ENCODE peak calls at places on chromosomes 1 and 21, in seven cellular contexts. W is fibroblast of lung; L is lower lobe of right lung; G is HCT116; D is CD8-positive, alpha-beta T cell; I is epithelial cell of proximal tubule; V is hepatocyte. N is an unnamed sample.

GRCh38 chr1:26999440-26999987 is 6.0 kb downstream of the TRNP1 start:
- DNase-seq in D (no peak), L (peak; percentile 70), W (peak; percentile 98), I (peak; percentile 89), V (peak; percentile 86), G (peak; percentile 83), N (peak; percentile 99)

GRCh38 chr21:46422636-46423241 is 36.0 kb upstream of the DIP2A start:
- DNase-seq in D (no peak), W (no peak), G (no peak), V (no peak), I (no peak), L (no peak), N (no peak)

GRCh38 chr1:116853680-116854191 is 56.0 kb upstream of the PTGFRN start:
- DNase-seq in V (peak; percentile 89), D (no peak), W (peak; percentile 96), L (no peak), I (peak; percentile 87), G (peak; percentile 42), N (no peak)

GRCh38 chr21:41369915-41370839 is 8.3 kb downstream of the MX2 start:
- DNase-seq in V (no peak), W (no peak), I (no peak), G (no peak), D (no peak), L (no peak), N (no peak)

GRCh38 chr1:232600430-232601258 is 29.3 kb downstream of the SIPA1L2 start:
- DNase-seq in V (no peak), L (no peak), W (peak; percentile 71), D (no peak), G (no peak), I (no peak), N (no peak)

GRCh38 chr1:29183287-29183686 is 1.6 kb upstream of the SRSF4 start:
- DNase-seq in V (no peak), D (no peak), L (no peak), I (no peak), W (no peak), G (no peak), N (no peak)

GRCh38 chr1:191099696-191100095 is 622.0 kb upstream of the BRINP3 start:
- DNase-seq in G (no peak), L (no peak), I (no peak), V (no peak), W (no peak), D (no peak), N (no peak)

GRCh38 chr1:151408891-151409290 is 9.5 kb downstream of the PSMB4 start:
- DNase-seq in D (no peak), W (peak; percentile 9), V (no peak), I (no peak), L (no peak), G (no peak), N (no peak)

GRCh38 chr1:15089244-15089992 is 64.1 kb upstream of the TMEM51 start:
- DNase-seq in D (no peak), G (no peak), W (no peak), L (peak; percentile 54), I (no peak), V (peak; percentile 37), N (no peak)

GRCh38 chr1:55547441-55547840 is 332.3 kb upstream of the USP24 start:
- DNase-seq in I (no peak), L (no peak), G (no peak), V (peak; percentile 28), W (no peak), D (no peak), N (no peak)

GRCh38 chr1:160748182-160748876 is 9.3 kb downstream of the SLAMF7 start:
- DNase-seq in W (peak; percentile 25), G (no peak), V (no peak), D (no peak), L (no peak), I (no peak), N (peak; percentile 33)

GRCh38 chr1:115052454-115053083 is 22.9 kb downstream of the TSHB start:
- DNase-seq in W (peak; percentile 36), I (peak; percentile 22), G (peak; percentile 62), L (no peak), V (peak; percentile 81), D (peak; percentile 22), N (peak; percentile 76)

GRCh38 chr1:234611153-234611798 is 1.3 kb upstream of the IRF2BP2 start:
- DNase-seq in V (no peak), G (peak; percentile 77), W (peak; percentile 90), D (peak; percentile 55), I (no peak), L (no peak), N (peak; percentile 92)

GRCh38 chr1:234612352-234613127 is 2.6 kb upstream of the IRF2BP2 start:
- DNase-seq in D (peak; percentile 54), I (peak; percentile 97), G (peak; percentile 97), V (peak; percentile 97), L (peak; percentile 91), W (peak; percentile 99), N (peak; percentile 99)

GRCh38 chr1:234613992-234614584 is 4.1 kb upstream of the IRF2BP2 start:
- DNase-seq in L (no peak), G (no peak), D (no peak), V (no peak), I (no peak), W (peak; percentile 62), N (no peak)

GRCh38 chr1:234611799-234612351 is 1.9 kb upstream of the IRF2BP2 start:
- DNase-seq in W (no peak), G (no peak), V (peak; percentile 72), D (peak; percentile 18), I (no peak), L (peak; percentile 71), N (no peak)

DNA sequence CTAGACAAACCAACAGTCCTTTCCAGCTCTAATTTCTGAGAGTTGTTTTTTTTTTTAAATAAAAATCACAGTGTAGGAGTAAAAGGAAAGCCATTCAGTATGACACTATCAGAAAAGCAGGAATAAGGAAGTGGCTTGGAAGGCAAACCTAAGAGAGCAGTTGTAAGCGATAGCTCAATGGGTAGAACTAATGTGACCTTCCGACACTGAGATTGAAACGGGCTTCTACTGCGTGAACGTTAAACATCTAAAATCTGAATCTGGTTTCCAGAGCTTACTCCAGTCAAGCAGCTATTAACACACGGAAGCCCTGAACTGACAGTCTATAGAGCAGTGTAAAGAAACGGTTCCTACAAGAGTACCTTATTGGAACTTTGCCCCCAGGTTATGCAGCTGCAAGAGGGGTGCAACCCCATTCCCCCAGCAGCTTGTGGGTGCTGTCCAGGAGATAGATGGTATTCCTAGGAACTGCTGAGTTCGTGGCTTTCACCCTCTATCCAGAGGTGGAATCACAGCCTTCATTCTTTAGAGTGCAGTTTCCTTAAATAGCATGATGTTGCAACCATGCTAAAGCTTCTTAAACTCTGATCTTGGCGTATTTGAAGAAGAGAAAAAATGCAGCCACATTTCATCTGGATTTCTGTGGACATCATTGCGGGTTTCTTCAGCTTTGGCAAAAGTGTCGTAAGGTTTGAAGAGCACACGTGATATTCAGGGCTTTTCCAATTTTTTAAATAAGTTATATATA is 3.3 kb upstream of the IRF2BP2 start:
- DNase-seq in I (no peak), L (no peak), D (no peak), G (no peak), W (peak; percentile 83), V (peak; percentile 66), N (no peak)
- H3K4me3 ChIP-seq in I (peak overlapping the region; percentile 32), L (peak overlapping the region; percentile 60), D (peak overlapping the region; percentile 78), G (no peak overlapping the region), W (peak overlapping the region; percentile 9), V (no peak overlapping the region), N (no peak overlapping the region)

DNA sequence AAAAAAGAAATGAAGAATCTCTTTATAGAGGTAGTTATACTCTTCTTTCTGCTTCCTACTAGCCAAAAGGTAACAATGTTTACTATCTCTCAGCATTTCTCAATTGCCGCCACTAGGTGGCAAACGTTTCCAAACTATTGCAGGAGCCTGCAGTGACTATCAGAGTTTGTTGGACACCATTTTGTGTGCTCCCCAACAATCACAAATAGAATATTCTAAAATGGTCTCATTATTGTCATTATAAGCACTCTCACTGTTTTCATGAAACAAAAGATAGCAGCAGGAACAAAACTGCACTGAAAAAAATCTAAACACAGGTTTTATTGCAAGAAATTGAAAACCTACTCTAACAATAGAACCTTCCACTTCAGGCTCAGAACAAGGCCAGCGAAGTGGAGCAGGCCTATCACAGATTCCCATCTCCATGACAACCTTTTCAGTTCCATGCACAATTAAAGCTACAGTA is 83.9 kb upstream of the PLPPR4 start:
- DNase-seq in V (peak; percentile 82), L (no peak), W (peak; percentile 74), D (peak; percentile 13), I (peak; percentile 38), G (peak; percentile 79), N (peak; percentile 88)
- H3K4me3 ChIP-seq in V (no peak overlapping the region), L (no peak overlapping the region), W (no peak overlapping the region), D (no peak overlapping the region), I (no peak overlapping the region), G (no peak overlapping the region), N (no peak overlapping the region)

GRCh38 chr1:218394989-218395388 is 49.9 kb downstream of the TGFB2 start:
- DNase-seq in W (no peak), D (no peak), L (no peak), V (no peak), I (no peak), G (no peak), N (no peak)
- H3K4me3 ChIP-seq in W (no peak overlapping the region), D (no peak overlapping the region), L (no peak overlapping the region), V (no peak overlapping the region), I (no peak overlapping the region), G (no peak overlapping the region), N (no peak overlapping the region)

DNA sequence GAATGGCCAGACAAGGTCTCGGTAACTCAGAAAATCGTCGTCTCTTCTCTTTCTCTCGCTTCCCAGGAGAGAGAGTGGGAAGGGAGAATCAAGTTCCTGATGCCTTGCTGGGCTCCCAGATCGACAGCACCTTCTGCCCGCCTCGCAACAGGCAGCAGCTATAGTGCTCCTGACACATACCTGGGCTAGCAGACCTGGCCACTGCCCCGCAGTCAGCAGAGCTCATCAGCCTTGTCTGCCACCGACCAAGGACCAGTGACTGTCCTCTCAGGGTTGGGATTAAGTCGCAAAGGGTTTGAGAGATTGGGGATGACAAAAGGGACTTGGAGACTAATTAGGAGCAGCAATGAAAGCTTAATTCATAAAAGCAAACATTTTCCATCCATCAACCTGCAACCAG is 4.1 kb downstream of the RUNX3 start:
- DNase-seq in G (no peak), I (no peak), V (no peak), W (no peak), D (no peak), L (no peak), N (no peak)
- H3K4me3 ChIP-seq in G (no peak overlapping the region), I (no peak overlapping the region), V (no peak overlapping the region), W (no peak overlapping the region), D (peak overlapping the region; percentile 89), L (no peak overlapping the region), N (no peak overlapping the region)

DNA sequence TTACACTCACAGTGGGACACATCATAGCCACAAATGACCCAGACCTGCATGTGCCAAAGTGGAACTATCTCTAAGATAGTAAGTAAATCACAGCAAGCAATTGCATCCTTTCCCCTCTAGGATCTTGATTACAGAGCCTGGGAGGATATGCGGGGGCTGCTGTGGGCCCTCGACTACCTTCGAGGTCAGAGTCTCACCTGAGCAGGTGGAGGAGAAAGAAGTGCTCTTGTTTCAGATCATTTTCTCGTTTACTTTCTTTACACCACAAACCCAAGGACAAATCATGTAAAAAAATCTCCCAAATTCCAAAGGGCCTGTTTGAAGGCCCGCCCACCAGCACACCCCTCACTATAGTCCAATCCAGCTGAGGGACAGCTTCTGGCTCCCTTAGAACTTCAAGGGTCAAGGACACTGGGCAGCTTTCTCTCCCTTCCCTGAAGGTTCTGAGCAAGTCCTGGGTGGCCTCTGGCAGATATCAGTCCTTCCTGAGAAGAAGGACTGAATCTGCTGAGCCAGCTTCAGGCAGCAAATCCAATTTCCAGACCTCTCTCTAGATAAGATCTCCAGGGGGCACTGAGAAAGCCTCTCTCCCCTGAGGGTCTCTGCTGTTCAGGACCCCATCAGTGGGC is 5.6 kb downstream of the STK40 start:
- DNase-seq in L (no peak), W (no peak), D (no peak), I (no peak), G (no peak), V (no peak), N (no peak)
- H3K4me3 ChIP-seq in L (no peak overlapping the region), W (no peak overlapping the region), D (no peak overlapping the region), I (no peak overlapping the region), G (no peak overlapping the region), V (no peak overlapping the region), N (no peak overlapping the region)